ENCODE peak calls at places on chromosome 3, in seven cellular contexts. G is HEK293T; E is NB4; R is heart right ventricle; M is hepatocyte; W is stimulated activated CD8-positive, alpha-beta memory T cell treated with anti-CD3 and anti-CD28 coated beads, Interleukin-15, amount 100 ng/mL, for 1 hour; V is adrenal gland. H is an unnamed sample.

GRCh38 chr3:149507491-149508324 is 33.2 kb downstream of the TM4SF4 start:
- DNase-seq in G (no peak), E (peak; percentile 80), R (no peak), M (no peak), W (no peak), V (no peak), H (peak; percentile 49)

GRCh38 chr3:115713247-115713646 is 89.9 kb downstream of the GAP43 start:
- DNase-seq in G (no peak), E (no peak), R (peak; percentile 21), M (peak; percentile 35), W (no peak), V (peak; percentile 88), H (no peak)

GRCh38 chr3:15781131-15781530 is 16.6 kb downstream of the ANKRD28 start:
- DNase-seq in G (no peak), E (no peak), R (no peak), M (no peak), W (no peak), V (no peak), H (no peak)

GRCh38 chr3:147396709-147397046 is 9.7 kb downstream of the ZIC4 start:
- DNase-seq in G (no peak), E (no peak), R (no peak), M (no peak), W (no peak), V (no peak), H (no peak)

GRCh38 chr3:46664188-46664970 is 29.1 kb downstream of the ALS2CL start:
- DNase-seq in G (no peak), E (no peak), R (peak; percentile 3), M (no peak), W (no peak), V (peak; percentile 45), H (no peak)

GRCh38 chr3:58866079-58866478 is 183.7 kb downstream of the CFAP20DC start:
- DNase-seq in G (no peak), E (no peak), R (no peak), M (no peak), W (no peak), V (no peak), H (no peak)

GRCh38 chr3:124837730-124838186 is 49.4 kb downstream of the ITGB5 start:
- DNase-seq in G (no peak), E (no peak), R (peak; percentile 78), M (peak; percentile 83), W (no peak), V (peak; percentile 95), H (no peak)

GRCh38 chr3:59880717-59881116 is 830.9 kb upstream of the CFAP20DC start:
- DNase-seq in G (no peak), E (no peak), R (no peak), M (no peak), W (no peak), V (no peak), H (no peak)

GRCh38 chr3:123779646-123780231 is 104.4 kb downstream of the MYLK start:
- DNase-seq in G (no peak), E (no peak), R (no peak), M (no peak), W (no peak), V (no peak), H (no peak)

H was measured in GF-D8.